ENCODE peak calls at places on chromosome 17, in eight cellular contexts. J is AG08395; B is right atrium auricular region; K is T-helper 9 cell; U is NCI-H82; L is foreskin fibroblast; S is ACHN; I is effector memory CD8-positive, alpha-beta T cell. Y is an unnamed sample.

GRCh38 chr17:76252040-76252954 is 12.0 kb upstream of the RNF157 start:
- DNase-seq in U (no peak), I (no peak), S (no peak), B (peak), J (peak), L (peak), K (no peak), Y (peak)

GRCh38 chr17:41539979-41540701 is 12.0 kb upstream of the KRT19 start:
- DNase-seq in U (no peak), L (no peak), J (no peak), I (no peak), B (no peak), K (no peak), S (no peak), Y (no peak)

GRCh38 chr17:72765357-72766153 is 326.9 kb downstream of the SLC39A11 start:
- DNase-seq in J (no peak), I (no peak), S (no peak), K (no peak), B (no peak), U (no peak), L (no peak), Y (no peak)

GRCh38 chr17:56637254-56637653 is 43.8 kb downstream of the NOG start:
- DNase-seq in L (no peak), I (no peak), S (no peak), J (no peak), B (no peak), U (no peak), K (no peak), Y (no peak)

GRCh38 chr17:58329035-58329807 is 626 bp upstream of the TSPOAP1 start:
- DNase-seq in B (no peak), U (peak), I (peak), S (no peak), J (no peak), L (no peak), K (peak), Y (no peak)

GRCh38 chr17:75367312-75367711 is 38.2 kb downstream of the GRB2 start:
- DNase-seq in L (peak), I (no peak), J (no peak), B (no peak), K (no peak), U (no peak), S (no peak), Y (no peak)

GRCh38 chr17:68509151-68510057 is 2.8 kb upstream of the PRKAR1A start:
- DNase-seq in S (no peak), L (no peak), J (no peak), K (no peak), U (peak), I (no peak), B (no peak), Y (no peak)

GRCh38 chr17:27585792-27586191 is 45.2 kb upstream of the LGALS9 start:
- DNase-seq in L (no peak), I (no peak), B (no peak), S (no peak), J (no peak), U (no peak), K (no peak), Y (no peak)

GRCh38 chr17:33506889-33507650 is 214.0 kb upstream of the ASIC2 start:
- DNase-seq in I (no peak), U (no peak), K (no peak), L (no peak), S (no peak), B (no peak), J (no peak), Y (no peak)

GRCh38 chr17:72634621-72635020 is 457.9 kb downstream of the SLC39A11 start:
- DNase-seq in S (no peak), L (no peak), J (no peak), K (no peak), U (no peak), I (no peak), B (no peak), Y (no peak)

Y was measured in GM04504.